ENCODE peak calls at places on chromosomes 3 and 15, in nine cellular contexts. G is substantia nigra; C is AG04449; W is PC-3; K is left ventricle myocardium superior; Q is stimulated activated CD4-positive, alpha-beta T cell treated with anti-CD3 and anti-CD28 coated beads, Interleukin-2, amount 100 ng/mL, for 48 hours; A is T47D; O is psoas muscle; B is amniotic stem cell. R is an unnamed sample.

GRCh38 chr3:127049390-127049789 is 66.5 kb downstream of the PLXNA1 start:
- DNase-seq in G (no peak), C (no peak), W (peak; percentile 50), K (peak; percentile 9), Q (no peak), A (peak; percentile 52), O (peak; percentile 6), B (no peak), R (no peak)

GRCh38 chr3:136818851-136819783 is at the start of gene SLC35G2:
- DNase-seq in G (peak; percentile 42), C (no peak), W (peak; percentile 49), K (peak; percentile 63), Q (peak; percentile 23), A (no peak), O (peak; percentile 54), B (peak; percentile 46), R (peak; percentile 8)

GRCh38 chr3:32184187-32184730 is 54.2 kb upstream of the CMTM8 start:
- DNase-seq in G (no peak), C (no peak), W (no peak), K (no peak), Q (no peak), A (no peak), O (no peak), B (no peak), R (no peak)

GRCh38 chr3:48400824-48401433 is 28.9 kb downstream of the FBXW12 start:
- DNase-seq in G (no peak), C (no peak), W (peak; percentile 86), K (no peak), Q (peak; percentile 44), A (peak; percentile 85), O (peak; percentile 28), B (no peak), R (peak; percentile 40)

GRCh38 chr15:74011610-74012009 is 17.1 kb downstream of the PML start:
- DNase-seq in G (no peak), C (no peak), W (peak; percentile 43), K (peak; percentile 69), Q (no peak), A (no peak), O (no peak), B (no peak), R (no peak)

GRCh38 chr3:37075955-37076354 is 82.6 kb downstream of the MLH1 start:
- DNase-seq in G (no peak), C (no peak), W (no peak), K (no peak), Q (no peak), A (no peak), O (no peak), B (no peak), R (no peak)

GRCh38 chr3:55879901-55880331 is 392.8 kb upstream of the WNT5A start:
- DNase-seq in G (no peak), C (peak; percentile 26), W (peak; percentile 72), K (no peak), Q (no peak), A (peak; percentile 7), O (no peak), B (no peak), R (no peak)

GRCh38 chr15:48796930-48797329 is 13.9 kb downstream of the CEP152 start:
- DNase-seq in G (no peak), C (no peak), W (peak; percentile 83), K (no peak), Q (no peak), A (no peak), O (no peak), B (peak; percentile 9), R (no peak)

GRCh38 chr3:51929420-51930003 is 12.2 kb downstream of the RRP9 start:
- DNase-seq in G (no peak), C (no peak), W (peak; percentile 27), K (no peak), Q (no peak), A (peak; percentile 55), O (no peak), B (no peak), R (no peak)

GRCh38 chr15:63382966-63383710 is 1.5 kb upstream of the CA12 start:
- DNase-seq in G (no peak), C (no peak), W (peak; percentile 68), K (no peak), Q (no peak), A (no peak), O (no peak), B (no peak), R (no peak)

GRCh38 chr3:194323785-194324735 is 27.1 kb downstream of the CPN2 start:
- DNase-seq in G (no peak), C (no peak), W (peak; percentile 96), K (peak; percentile 96), Q (peak; percentile 26), A (peak; percentile 99), O (peak; percentile 88), B (no peak), R (no peak)

GRCh38 chr3:146968204-146968651 is 363.1 kb upstream of the PLSCR5 start:
- DNase-seq in G (no peak), C (peak; percentile 79), W (peak; percentile 39), K (no peak), Q (no peak), A (no peak), O (no peak), B (peak; percentile 88), R (no peak)

GRCh38 chr3:106809633-106810460 is 567.4 kb upstream of the CCDC54 start:
- DNase-seq in G (no peak), C (no peak), W (no peak), K (no peak), Q (no peak), A (no peak), O (no peak), B (no peak), R (no peak)

GRCh38 chr15:77821188-77821958 is 188.7 kb upstream of the LINGO1 start:
- DNase-seq in G (peak; percentile 18), C (no peak), W (peak; percentile 54), K (peak; percentile 71), Q (peak; percentile 26), A (peak; percentile 71), O (no peak), B (peak; percentile 6), R (no peak)

GRCh38 chr3:188280627-188281026 is 126.7 kb downstream of the LPP start:
- DNase-seq in G (no peak), C (no peak), W (peak; percentile 57), K (no peak), Q (no peak), A (no peak), O (no peak), B (no peak), R (no peak)

GRCh38 chr3:29275309-29275708 is 5.6 kb upstream of the RBMS3 start:
- DNase-seq in G (no peak), C (no peak), W (no peak), K (peak; percentile 47), Q (no peak), A (no peak), O (peak; percentile 19), B (no peak), R (no peak)

GRCh38 chr3:53083496-53083895 is 37.6 kb upstream of the SFMBT1 start:
- DNase-seq in G (peak; percentile 9), C (peak; percentile 31), W (no peak), K (peak; percentile 87), Q (no peak), A (no peak), O (no peak), B (no peak), R (no peak)

GRCh38 chr15:70032509-70032908 is 65.2 kb downstream of the TLE3 start:
- DNase-seq in G (no peak), C (no peak), W (no peak), K (no peak), Q (no peak), A (no peak), O (no peak), B (no peak), R (no peak)

GRCh38 chr3:117589454-117589853 is 879.9 kb downstream of the TUSC7 start:
- DNase-seq in G (no peak), C (no peak), W (no peak), K (no peak), Q (no peak), A (no peak), O (no peak), B (no peak), R (no peak)

GRCh38 chr3:48503406-48504050 is 446 bp downstream of the SHISA5 start:
- DNase-seq in G (no peak), C (no peak), W (peak; percentile 55), K (peak; percentile 65), Q (no peak), A (peak; percentile 17), O (peak; percentile 68), B (no peak), R (no peak)

GRCh38 chr3:101992861-101993260 is 143.5 kb downstream of the NFKBIZ start:
- DNase-seq in G (no peak), C (no peak), W (no peak), K (no peak), Q (no peak), A (no peak), O (no peak), B (no peak), R (no peak)

GRCh38 chr3:101848754-101849713 is at the start of gene NFKBIZ:
- DNase-seq in G (peak; percentile 90), C (no peak), W (peak; percentile 95), K (peak; percentile 97), Q (peak; percentile 88), A (peak; percentile 97), O (peak; percentile 96), B (peak; percentile 92), R (peak; percentile 90)

GRCh38 chr3:61669676-61670299 is 108.4 kb downstream of the PTPRG start:
- DNase-seq in G (no peak), C (no peak), W (no peak), K (peak; percentile 49), Q (no peak), A (no peak), O (no peak), B (no peak), R (no peak)

GRCh38 chr3:12194209-12194608 is 35.5 kb upstream of the TIMP4 start:
- DNase-seq in G (no peak), C (peak; percentile 71), W (peak; percentile 88), K (no peak), Q (no peak), A (no peak), O (no peak), B (no peak), R (no peak)

GRCh38 chr3:52891615-52892081 is 5.7 kb downstream of the STIMATE start:
- DNase-seq in G (no peak), C (peak; percentile 33), W (no peak), K (no peak), Q (no peak), A (no peak), O (no peak), B (no peak), R (no peak)

GRCh38 chr3:149512073-149512782 is 37.7 kb downstream of the TM4SF4 start:
- DNase-seq in G (peak; percentile 22), C (no peak), W (peak; percentile 84), K (peak; percentile 66), Q (no peak), A (peak; percentile 82), O (peak; percentile 39), B (no peak), R (no peak)

GRCh38 chr3:130850846-130851245 is 43.0 kb upstream of the ATP2C1 start:
- DNase-seq in G (no peak), C (no peak), W (no peak), K (no peak), Q (no peak), A (peak; percentile 49), O (no peak), B (no peak), R (no peak)

GRCh38 chr15:34663101-34663500 is 79.7 kb upstream of the GOLGA8B start:
- DNase-seq in G (no peak), C (no peak), W (no peak), K (no peak), Q (no peak), A (no peak), O (no peak), B (no peak), R (no peak)

GRCh38 chr15:22786868-22787698 is 639 bp downstream of the NIPA1 start:
- DNase-seq in G (no peak), C (no peak), W (peak; percentile 40), K (peak; percentile 42), Q (no peak), A (peak; percentile 41), O (peak; percentile 16), B (no peak), R (no peak)

GRCh38 chr3:194194051-194194756 is 58.3 kb downstream of the HES1 start:
- DNase-seq in G (no peak), C (no peak), W (no peak), K (no peak), Q (no peak), A (no peak), O (no peak), B (no peak), R (no peak)